ENCODE peak calls at places on chromosomes 12 and 14, in nine cellular contexts. M, O, C, S, F, L, Q, E and R are unnamed samples.

GRCh38 chr12:131025939-131026702 is 72.4 kb downstream of the ADGRD1 start:
- DNase-seq in M (no peak), O (no peak), C (no peak), S (no peak), F (peak), L (no peak), Q (no peak), E (no peak), R (no peak)

GRCh38 chr14:106134901-106135300 is 608.5 kb downstream of the TMEM121 start:
- DNase-seq in M (no peak), O (no peak), C (no peak), S (no peak), F (no peak), L (no peak), Q (no peak), E (no peak), R (no peak)

GRCh38 chr12:57340104-57340503 is 89.1 kb upstream of the STAC3 start:
- DNase-seq in M (no peak), O (peak), C (peak), S (no peak), F (peak), L (peak), Q (no peak), E (no peak), R (peak)

GRCh38 chr12:119117936-119118335 is 60.8 kb upstream of the HSPB8 start:
- DNase-seq in M (no peak), O (no peak), C (no peak), S (no peak), F (no peak), L (no peak), Q (no peak), E (no peak), R (no peak)

GRCh38 chr14:62002636-62003035 is 240.4 kb downstream of the SNAPC1 start:
- DNase-seq in M (no peak), O (no peak), C (no peak), S (no peak), F (peak), L (no peak), Q (no peak), E (no peak), R (no peak)

GRCh38 chr14:71130491-71131179 is 223.4 kb downstream of the PCNX1 start:
- DNase-seq in M (no peak), O (peak), C (no peak), S (no peak), F (peak), L (peak), Q (no peak), E (no peak), R (no peak)

GRCh38 chr14:55731881-55732498 is 152.0 kb downstream of the KTN1 start:
- DNase-seq in M (peak), O (no peak), C (peak), S (no peak), F (peak), L (peak), Q (peak), E (peak), R (no peak)

GRCh38 chr14:101620039-101620788 is 58.9 kb downstream of the DIO3 start:
- DNase-seq in M (no peak), O (no peak), C (no peak), S (no peak), F (no peak), L (no peak), Q (no peak), E (no peak), R (no peak)

GRCh38 chr14:70201994-70202393 is 13.2 kb upstream of the SLC8A3 start:
- DNase-seq in M (no peak), O (no peak), C (no peak), S (no peak), F (no peak), L (no peak), Q (no peak), E (no peak), R (no peak)

GRCh38 chr12:69886101-69886500 is 61.1 kb downstream of the MYRFL start:
- DNase-seq in M (no peak), O (no peak), C (no peak), S (no peak), F (no peak), L (no peak), Q (no peak), E (no peak), R (no peak)

GRCh38 chr12:19474147-19474546 is 34.9 kb downstream of the AEBP2 start:
- DNase-seq in M (no peak), O (peak), C (no peak), S (no peak), F (peak), L (peak), Q (no peak), E (no peak), R (no peak)

GRCh38 chr12:92614502-92614901 is 88.3 kb upstream of the PLEKHG7 start:
- DNase-seq in M (no peak), O (no peak), C (no peak), S (no peak), F (no peak), L (peak), Q (no peak), E (no peak), R (no peak)

GRCh38 chr12:32444895-32445294 is 45.5 kb downstream of the FGD4 start:
- DNase-seq in M (peak), O (peak), C (peak), S (no peak), F (peak), L (peak), Q (peak), E (no peak), R (peak)

GRCh38 chr14:95508377-95508776 is 8.1 kb downstream of the SYNE3 start:
- DNase-seq in M (no peak), O (no peak), C (no peak), S (no peak), F (no peak), L (no peak), Q (no peak), E (no peak), R (no peak)

GRCh38 chr12:45586486-45586885 is 143.0 kb upstream of the ARID2 start:
- DNase-seq in M (no peak), O (no peak), C (no peak), S (no peak), F (no peak), L (no peak), Q (no peak), E (no peak), R (no peak)

GRCh38 chr12:67354966-67355365 is 85.8 kb downstream of the CAND1 start:
- DNase-seq in M (no peak), O (no peak), C (no peak), S (no peak), F (peak), L (peak), Q (no peak), E (no peak), R (no peak)

GRCh38 chr14:99819514-99819913 is 26.3 kb downstream of the EML1 start:
- DNase-seq in M (no peak), O (no peak), C (no peak), S (no peak), F (no peak), L (no peak), Q (no peak), E (no peak), R (no peak)

GRCh38 chr12:75756771-75757170 is 245.4 kb upstream of the KRR1 start:
- DNase-seq in M (no peak), O (no peak), C (no peak), S (no peak), F (no peak), L (no peak), Q (no peak), E (no peak), R (no peak)

GRCh38 chr12:80400591-80400991 is 43.4 kb upstream of the PTPRQ start:
- DNase-seq in M (no peak), O (no peak), C (no peak), S (no peak), F (no peak), L (no peak), Q (no peak), E (no peak), R (no peak)
- H3K4me3 ChIP-seq in M (no peak), O (peak), C (no peak), S (peak), F (peak), L (peak), Q (no peak), E (no peak), R (peak)

DNA sequence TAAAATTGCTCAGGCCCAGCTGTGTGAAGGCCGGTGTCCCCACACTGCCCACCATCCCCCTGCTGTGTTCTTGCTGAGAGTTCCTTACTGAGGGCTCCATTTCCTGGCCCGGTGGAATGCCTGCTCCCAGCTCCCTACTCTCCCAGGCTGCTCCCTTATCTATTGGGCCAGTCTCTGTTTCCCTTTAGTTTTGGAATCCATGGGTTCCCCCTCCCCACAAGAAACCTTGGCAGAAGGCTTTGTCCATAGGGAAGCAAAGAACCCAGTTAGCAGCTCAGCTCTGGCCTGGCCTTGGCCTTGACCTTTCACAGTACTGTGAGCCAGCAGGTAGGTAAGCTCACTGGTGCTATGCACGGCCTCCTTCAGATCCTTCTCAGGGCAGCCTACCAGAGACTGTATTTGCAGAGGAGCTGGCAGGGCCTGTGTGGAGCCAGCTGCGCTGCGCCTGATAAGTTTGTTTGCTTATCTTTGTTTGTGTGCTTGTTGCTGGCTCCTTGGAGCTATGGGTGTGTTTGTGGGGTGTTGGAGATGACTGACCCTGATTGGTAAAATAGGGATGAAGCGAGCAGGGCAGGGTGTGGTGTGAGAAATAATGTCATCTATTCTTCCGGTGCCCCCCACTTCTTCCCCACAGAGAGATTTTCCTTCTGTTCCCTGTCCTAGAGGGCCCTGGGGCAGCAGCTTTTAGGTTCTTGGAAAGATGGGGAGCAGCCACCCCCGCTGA is 19.2 kb downstream of the MLXIP start:
- DNase-seq in M (no peak), O (no peak), C (peak), S (no peak), F (no peak), L (peak), Q (peak), E (no peak), R (no peak)
- H3K4me3 ChIP-seq in M (no peak), O (no peak), C (no peak), S (no peak), F (no peak), L (no peak), Q (no peak), E (no peak), R (no peak)

DNA sequence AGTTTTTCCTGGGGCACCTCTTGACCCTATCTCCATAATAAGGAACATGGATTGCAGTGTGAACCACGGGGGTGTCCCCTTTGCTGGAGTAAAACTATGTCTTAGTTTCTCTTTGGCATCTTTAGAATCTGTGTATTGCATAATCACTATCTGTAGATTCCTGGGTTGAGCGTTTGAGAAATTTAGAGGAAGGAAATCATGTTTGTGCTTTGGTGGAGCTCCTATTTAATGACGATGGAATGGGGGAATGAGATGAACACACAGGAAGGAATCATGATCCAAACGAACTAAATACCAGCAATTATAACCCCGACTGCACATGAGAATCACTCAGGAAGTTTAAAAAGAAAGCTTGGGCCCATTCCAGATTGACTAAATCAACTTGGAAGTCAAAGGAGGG is 1.3 kb upstream of the MYG1 start:
- DNase-seq in M (no peak), O (no peak), C (no peak), S (no peak), F (peak), L (peak), Q (no peak), E (no peak), R (no peak)
- H3K4me3 ChIP-seq in M (no peak), O (no peak), C (no peak), S (no peak), F (no peak), L (no peak), Q (no peak), E (no peak), R (peak)

GRCh38 chr12:65739606-65740005 is 84.7 kb upstream of the HMGA2 start:
- DNase-seq in M (no peak), O (no peak), C (no peak), S (no peak), F (no peak), L (no peak), Q (no peak), E (no peak), R (no peak)

GRCh38 chr12:65728913-65729793 is 95.1 kb upstream of the HMGA2 start:
- DNase-seq in M (peak), O (no peak), C (peak), S (no peak), F (no peak), L (no peak), Q (no peak), E (no peak), R (no peak)

GRCh38 chr12:65731771-65732170 is 92.5 kb upstream of the HMGA2 start:
- DNase-seq in M (no peak), O (no peak), C (no peak), S (no peak), F (no peak), L (no peak), Q (no peak), E (no peak), R (no peak)

GRCh38 chr12:65728348-65728912 is 95.9 kb upstream of the HMGA2 start:
- DNase-seq in M (no peak), O (no peak), C (no peak), S (no peak), F (no peak), L (no peak), Q (no peak), E (no peak), R (no peak)

GRCh38 chr12:65734226-65734625 is 90.1 kb upstream of the HMGA2 start:
- DNase-seq in M (no peak), O (no peak), C (no peak), S (no peak), F (no peak), L (no peak), Q (no peak), E (no peak), R (no peak)
- H3K4me3 ChIP-seq in M (no peak), O (no peak), C (no peak), S (no peak), F (no peak), L (no peak), Q (no peak), E (no peak), R (no peak)

GRCh38 chr12:11833174-11833895 is 183.9 kb downstream of the ETV6 start:
- DNase-seq in M (no peak), O (no peak), C (no peak), S (no peak), F (no peak), L (no peak), Q (no peak), E (no peak), R (no peak)
- H3K4me3 ChIP-seq in M (no peak), O (no peak), C (no peak), S (no peak), F (no peak), L (no peak), Q (no peak), E (no peak), R (no peak)

GRCh38 chr12:68792952-68793351 is 15.0 kb upstream of the MDM2 start:
- DNase-seq in M (peak), O (no peak), C (no peak), S (peak), F (peak), L (no peak), Q (peak), E (no peak), R (no peak)
- H3K4me3 ChIP-seq in M (no peak), O (no peak), C (no peak), S (no peak), F (no peak), L (no peak), Q (no peak), E (no peak), R (no peak)

GRCh38 chr12:106115450-106115849 is 23.3 kb downstream of the NUAK1 start:
- DNase-seq in M (no peak), O (no peak), C (no peak), S (no peak), F (no peak), L (no peak), Q (no peak), E (no peak), R (no peak)

GRCh38 chr12:106113042-106113441 is 25.7 kb downstream of the NUAK1 start:
- DNase-seq in M (peak), O (no peak), C (no peak), S (peak), F (no peak), L (peak), Q (no peak), E (peak), R (no peak)

GRCh38 chr12:106112094-106112822 is 26.5 kb downstream of the NUAK1 start:
- DNase-seq in M (no peak), O (no peak), C (no peak), S (no peak), F (no peak), L (no peak), Q (no peak), E (no peak), R (no peak)

GRCh38 chr12:106114084-106115068 is 24.4 kb downstream of the NUAK1 start:
- DNase-seq in M (no peak), O (no peak), C (no peak), S (peak), F (no peak), L (peak), Q (no peak), E (no peak), R (no peak)

DNA sequence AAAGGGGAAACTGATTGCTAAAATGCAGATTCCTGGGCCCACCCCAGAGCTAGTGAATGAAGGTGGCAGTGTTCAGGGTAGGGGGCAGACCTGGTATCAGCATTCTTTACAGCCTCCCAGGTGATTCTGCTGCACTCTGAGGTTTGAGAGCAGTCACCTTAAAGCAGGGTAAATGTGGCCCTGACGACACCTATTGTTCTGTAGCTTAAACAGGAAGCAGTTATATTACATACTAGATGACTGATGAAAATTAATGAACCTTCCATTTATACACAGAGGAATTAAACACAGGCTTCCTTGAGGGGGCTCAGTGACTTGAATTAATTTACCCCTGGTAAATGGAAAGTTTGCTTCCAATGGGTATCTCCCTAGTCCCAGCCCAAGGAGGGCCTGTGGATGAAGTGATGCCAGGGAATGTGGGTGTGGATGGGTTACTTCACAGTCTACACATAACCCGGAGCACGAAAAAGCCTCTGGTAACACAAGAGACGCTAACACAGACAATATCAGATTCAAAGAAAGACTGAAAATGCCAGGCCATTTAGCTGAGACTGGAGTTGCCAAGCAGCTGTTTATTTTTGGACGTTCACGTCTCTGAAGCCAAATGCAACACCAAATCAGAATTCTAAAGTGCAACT is 25.2 kb downstream of the NUAK1 start:
- DNase-seq in M (no peak), O (no peak), C (no peak), S (peak), F (no peak), L (peak), Q (no peak), E (no peak), R (no peak)
- H3K4me3 ChIP-seq in M (no peak), O (no peak), C (no peak), S (peak), F (no peak), L (no peak), Q (no peak), E (no peak), R (no peak)

DNA sequence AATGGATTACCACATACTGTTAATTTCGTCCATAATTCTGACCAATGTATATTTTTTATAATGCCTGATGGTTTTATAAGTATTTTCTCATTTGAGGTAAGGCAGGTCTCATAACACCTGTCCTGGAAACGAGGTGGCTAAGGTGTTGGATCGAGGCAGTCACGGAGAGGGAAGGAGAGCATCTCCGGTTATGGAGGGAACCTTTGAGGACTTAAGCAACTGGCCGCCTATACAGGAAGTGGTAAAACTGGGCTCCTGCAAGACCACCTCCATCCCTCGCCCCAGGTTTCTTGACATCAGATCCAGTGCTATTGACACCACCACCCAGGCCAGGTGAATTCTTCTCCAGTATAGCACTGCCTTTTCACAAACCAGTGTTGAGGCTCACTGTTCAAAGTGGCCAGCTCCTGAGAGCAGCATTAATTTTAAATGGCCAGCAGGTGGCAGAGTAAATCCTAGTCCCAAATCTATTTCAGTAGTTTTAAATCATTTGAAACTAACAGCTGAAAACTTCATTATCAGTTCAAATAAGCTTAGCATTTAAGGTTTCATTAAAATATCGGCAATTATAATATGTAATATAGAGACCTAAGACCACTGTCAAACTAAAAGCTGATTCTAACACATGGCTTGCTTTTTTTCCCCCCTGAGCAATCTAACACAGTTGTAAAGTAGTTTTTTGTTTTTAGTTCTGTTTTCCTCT is 100.8 kb downstream of the PPM1A start:
- DNase-seq in M (peak), O (peak), C (peak), S (peak), F (peak), L (peak), Q (peak), E (no peak), R (no peak)
- H3K4me3 ChIP-seq in M (no peak), O (no peak), C (peak), S (peak), F (no peak), L (no peak), Q (no peak), E (no peak), R (no peak)